ENCODE peak calls at places on chromosome 11, in five cellular contexts. V is H1, U is HepG2, L is GM12878, Y is WTC11. M is an unnamed sample.

GRCh38 chr11:2836335-2837095 is 49.1 kb downstream of the CDKN1C start:
- DNase-seq in V (no peak), U (no peak), L (no peak), Y (no peak), M (no peak)

GRCh38 chr11:103727262-103727661 is 309.2 kb upstream of the DDI1 start:
- DNase-seq in Y (no peak), L (no peak), V (no peak), U (no peak), M (no peak)

GRCh38 chr11:23509023-23509422 is 648.7 kb upstream of the CCDC179 start:
- DNase-seq in V (no peak), U (no peak), L (no peak), Y (no peak), M (no peak)

GRCh38 chr11:32884023-32884422 is 8.6 kb upstream of the QSER1 start:
- DNase-seq in V (no peak), L (no peak), Y (no peak), U (no peak), M (no peak)

GRCh38 chr11:72583177-72583553 is 91.1 kb downstream of the PDE2A start:
- DNase-seq in Y (no peak), U (no peak), L (no peak), V (no peak), M (no peak)

GRCh38 chr11:116931206-116931953 is 94.0 kb upstream of the APOA1 start:
- DNase-seq in Y (no peak), V (no peak), L (no peak), U (no peak), M (peak; percentile 39)

GRCh38 chr11:1631066-1631568 is 1.5 kb downstream of the KRTAP5-5 start:
- DNase-seq in L (no peak), Y (no peak), U (no peak), V (no peak), M (no peak)

GRCh38 chr11:128469220-128469619 is 118.1 kb downstream of the ETS1 start:
- DNase-seq in L (peak; percentile 77), Y (no peak), V (no peak), U (no peak), M (no peak)

GRCh38 chr11:10108901-10109665 is 184.9 kb downstream of the SBF2 start:
- DNase-seq in U (no peak), V (no peak), Y (no peak), L (no peak), M (peak; percentile 7)

GRCh38 chr11:135017296-135017695 is 605.3 kb upstream of the B3GAT1 start:
- DNase-seq in Y (no peak), V (no peak), L (no peak), U (no peak), M (no peak)

GRCh38 chr11:32426192-32426591 is 9.1 kb downstream of the WT1 start:
- DNase-seq in U (no peak), V (peak; percentile 62), L (no peak), Y (no peak), M (peak; percentile 38)

DNA sequence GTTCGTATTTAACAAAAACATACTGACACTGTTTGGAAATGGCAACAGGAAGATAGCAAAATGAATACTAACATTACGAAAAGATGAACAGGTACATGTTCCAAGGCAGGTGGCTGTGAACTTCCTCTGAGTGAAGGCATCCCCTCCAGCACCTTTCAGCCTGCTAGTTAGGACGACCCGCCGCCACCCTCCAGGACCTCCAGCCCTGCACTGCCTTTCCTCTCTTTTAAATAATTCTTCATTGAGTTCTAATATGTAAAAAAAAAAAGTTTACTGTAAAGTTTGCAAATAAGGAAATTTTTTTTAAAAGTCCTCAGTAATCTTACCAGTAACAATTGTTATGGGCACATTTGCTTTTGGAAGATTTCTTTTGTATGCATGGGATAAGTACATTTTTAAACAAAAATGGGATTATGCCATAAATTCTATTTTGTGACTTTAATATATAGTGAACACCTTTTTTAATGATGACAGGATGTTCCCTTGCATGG is 6.0 kb downstream of the NEAT1 start:
- DNase-seq in L (no peak), Y (no peak), U (no peak), V (no peak), M (peak; percentile 16)
- TF ChIP-seq CREB1 in L (no peak), Y (no peak), U (no peak), V (no peak), M (no peak)

GRCh38 chr11:115042002-115042401 is 363.7 kb downstream of the NXPE2 start:
- DNase-seq in Y (peak; percentile 35), L (no peak), U (no peak), V (no peak), M (peak; percentile 15)
- TF ChIP-seq CREB1 in Y (no peak), L (no peak), U (no peak), V (no peak), M (no peak)

GRCh38 chr11:17391493-17392355 is 3.3 kb upstream of the KCNJ11 start:
- DNase-seq in U (no peak), L (no peak), Y (no peak), V (no peak), M (no peak)

GRCh38 chr11:17387811-17388210 is 648 bp downstream of the KCNJ11 start:
- DNase-seq in L (no peak), V (no peak), U (no peak), Y (no peak), M (no peak)

GRCh38 chr11:17388609-17389204 is at the start of gene KCNJ11:
- DNase-seq in L (no peak), V (no peak), U (no peak), Y (peak; percentile 57), M (peak; percentile 80)

GRCh38 chr11:17389205-17389956 is 922 bp upstream of the KCNJ11 start:
- DNase-seq in L (no peak), V (peak; percentile 92), U (peak; percentile 66), Y (peak; percentile 84), M (peak; percentile 95)

DNA sequence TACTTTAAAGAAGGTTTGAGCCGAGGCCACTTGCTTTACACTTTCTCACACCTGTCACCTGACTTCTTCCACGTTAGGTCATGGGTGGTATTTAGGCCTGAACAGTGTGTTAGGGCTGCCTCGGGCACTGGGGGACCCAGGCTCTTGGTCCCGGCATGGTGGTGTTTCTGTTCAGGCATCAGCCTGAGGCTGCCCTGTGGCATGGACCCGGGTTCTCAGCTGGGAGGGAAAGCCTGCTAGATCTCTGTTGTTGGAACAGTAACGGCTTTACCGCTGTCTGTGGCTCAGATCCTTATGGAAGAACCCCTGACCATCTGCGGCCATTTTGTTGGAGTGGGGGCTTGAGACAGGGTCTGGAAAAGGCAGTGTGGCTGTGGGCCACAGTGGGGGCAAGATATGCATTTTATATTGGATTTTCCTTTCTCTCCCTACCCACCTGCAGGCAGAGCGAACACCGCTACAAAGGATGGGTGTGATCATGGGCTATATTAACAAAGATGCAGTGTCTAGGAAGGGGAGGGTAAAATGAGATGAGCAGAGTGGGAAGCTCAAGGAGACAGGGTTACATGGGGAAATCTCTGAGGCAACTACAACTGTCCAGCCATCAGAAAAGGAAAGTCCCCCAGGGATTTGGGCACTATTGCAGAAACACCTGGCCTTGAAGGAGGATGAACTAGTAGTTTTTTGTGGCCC is 1.6 kb upstream of the KCNJ11 start:
- DNase-seq in Y (no peak), L (no peak), U (no peak), V (no peak), M (no peak)
- TF ChIP-seq CREB1 in Y (no peak), L (no peak), U (no peak), V (no peak), M (no peak)

DNA sequence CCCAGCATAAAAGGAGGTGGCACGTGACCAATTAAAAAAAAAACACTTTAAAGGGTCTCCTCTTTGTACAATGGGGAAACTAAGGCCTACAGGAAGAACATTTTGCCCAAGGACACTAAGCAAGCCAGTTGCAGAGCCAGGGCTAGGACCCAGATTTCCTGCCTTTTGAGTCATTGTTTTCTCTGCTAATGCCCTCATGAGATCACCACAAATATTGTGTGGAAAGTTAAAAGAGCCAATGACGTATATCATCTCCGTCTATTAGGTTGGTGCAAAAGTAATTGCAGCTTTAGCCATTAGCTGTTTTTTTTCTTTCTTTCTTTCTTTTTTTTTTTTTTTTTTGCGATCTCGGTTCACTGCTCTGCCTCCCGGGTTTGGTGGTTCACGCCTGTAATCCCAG is 24.1 kb upstream of the LRRC32 start:
- DNase-seq in Y (no peak), U (no peak), V (no peak), L (no peak), M (no peak)
- TF ChIP-seq CREB1 in Y (no peak), U (peak; percentile 67), V (no peak), L (no peak), M (no peak)

GRCh38 chr11:65423516-65424199 is 1.1 kb downstream of the NEAT1 start:
- DNase-seq in L (no peak), Y (no peak), U (no peak), V (no peak), M (no peak)

GRCh38 chr11:65425971-65426838 is 3.6 kb downstream of the NEAT1 start:
- DNase-seq in Y (no peak), U (no peak), V (no peak), L (no peak), M (no peak)

GRCh38 chr11:65422633-65423515 is at the start of gene NEAT1:
- DNase-seq in U (peak; percentile 87), Y (peak; percentile 85), V (peak; percentile 89), L (no peak), M (peak; percentile 90)

GRCh38 chr11:65425105-65425970 is 2.7 kb downstream of the NEAT1 start:
- DNase-seq in U (no peak), V (no peak), Y (no peak), L (no peak), M (peak; percentile 58)

DNA sequence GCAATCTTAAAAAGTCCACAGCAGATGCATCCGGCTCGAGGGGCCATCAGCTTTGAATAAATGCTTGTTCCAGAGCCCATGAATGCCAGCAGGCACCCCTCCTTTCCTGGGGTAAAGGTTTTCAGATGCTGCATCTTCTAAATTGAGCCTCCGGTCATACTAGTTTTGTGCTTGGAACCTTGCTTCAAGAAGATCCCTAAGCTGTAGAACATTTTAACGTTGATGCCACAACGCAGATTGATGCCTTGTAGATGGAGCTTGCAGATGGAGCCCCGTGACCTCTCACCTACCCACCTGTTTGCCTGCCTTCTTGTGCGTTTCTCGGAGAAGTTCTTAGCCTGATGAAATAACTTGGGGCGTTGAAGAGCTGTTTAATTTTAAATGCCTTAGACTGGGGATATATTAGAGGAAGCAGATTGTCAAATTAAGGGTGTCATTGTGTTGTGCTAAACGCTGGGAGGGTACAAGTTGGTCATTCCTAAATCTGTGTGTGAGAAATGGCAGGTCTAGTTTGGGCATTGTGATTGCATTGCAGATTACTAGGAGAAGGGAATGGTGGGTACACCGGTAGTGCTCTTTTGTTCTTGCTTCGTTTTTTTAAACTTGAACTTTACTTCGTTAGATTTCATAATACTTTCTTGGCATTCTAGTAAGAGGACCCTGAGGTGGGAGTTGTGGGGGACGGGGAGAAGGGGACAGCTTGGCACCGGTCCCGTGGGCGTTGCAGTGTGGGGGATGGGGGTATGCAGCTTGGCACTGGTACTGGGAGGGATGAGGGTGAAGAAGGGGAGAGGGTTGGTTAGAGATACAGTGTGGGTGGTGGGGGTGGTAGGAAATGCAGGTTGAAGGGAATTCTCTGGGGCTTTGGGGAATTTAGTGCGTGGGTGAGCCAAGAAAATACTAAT is 1.9 kb downstream of the NEAT1 start:
- DNase-seq in Y (no peak), U (no peak), L (no peak), V (no peak), M (peak; percentile 18)
- TF ChIP-seq CREB1 in Y (no peak), U (no peak), L (no peak), V (no peak), M (no peak)

DNA sequence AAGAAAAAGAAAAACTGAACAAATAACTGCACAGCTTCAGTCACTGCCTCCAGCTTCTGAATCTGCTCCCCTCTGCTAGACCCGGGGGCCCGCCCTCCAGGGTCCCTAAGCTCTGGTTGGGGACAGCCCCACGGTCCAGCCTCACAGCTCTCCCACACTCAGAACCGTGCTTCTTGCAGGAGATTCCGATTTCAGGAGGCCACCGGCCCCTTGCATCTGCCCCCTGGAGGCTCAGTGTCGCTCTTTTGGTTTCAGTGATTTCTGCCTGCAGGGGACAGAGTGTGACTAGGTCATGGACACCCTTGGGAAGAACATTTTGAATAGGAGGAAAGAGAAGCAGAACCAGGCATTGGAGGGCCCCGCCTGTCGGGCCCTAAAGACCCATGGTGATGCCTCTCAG is 23.1 kb upstream of the RPS3 start:
- DNase-seq in U (no peak), V (no peak), L (no peak), Y (peak; percentile 25), M (peak; percentile 44)
- TF ChIP-seq CREB1 in U (no peak), V (no peak), L (no peak), Y (no peak), M (no peak)